ENCODE peak calls at places on chromosomes 16 and 17, in five cellular contexts. One of them, this sample, is unnamed.
A peak's percentile ranks its signal among the peaks of the same experiment; 100 is the strongest.

GRCh38 chr17:27240086-27240801 is 53.7 kb upstream of the WSB1 start:
- DNase-seq in EL: no peak
- DNase-seq in SJSA1: no peak
- DNase-seq in AG10803: no peak
- DNase-seq in right cardiac atrium: no peak
- DNase-seq in this sample: no peak

GRCh38 chr17:30323262-30323894 is 10.5 kb downstream of the TMIGD1 start:
- DNase-seq in EL: no peak
- DNase-seq in SJSA1: no peak
- DNase-seq in AG10803: no peak
- DNase-seq in right cardiac atrium: no peak
- DNase-seq in this sample: no peak

GRCh38 chr17:43832976-43833829 is at the start of gene MPP3:
- DNase-seq in EL: peak; percentile 77
- DNase-seq in SJSA1: peak; percentile 73
- DNase-seq in AG10803: peak; percentile 66
- DNase-seq in right cardiac atrium: peak; percentile 76
- DNase-seq in this sample: peak; percentile 17

GRCh38 chr16:57689772-57690558 is 4.6 kb upstream of the DRC7 start:
- DNase-seq in EL: no peak
- DNase-seq in SJSA1: no peak
- DNase-seq in AG10803: no peak
- DNase-seq in right cardiac atrium: no peak
- DNase-seq in this sample: no peak

GRCh38 chr17:43418441-43419374 is 19.9 kb downstream of the ARL4D start:
- DNase-seq in EL: peak; percentile 96
- DNase-seq in SJSA1: peak; percentile 97
- DNase-seq in AG10803: peak; percentile 88
- DNase-seq in right cardiac atrium: peak; percentile 70
- DNase-seq in this sample: peak; percentile 44

GRCh38 chr16:89378947-89379771 is 111.2 kb downstream of the ANKRD11 start:
- DNase-seq in EL: no peak
- DNase-seq in SJSA1: no peak
- DNase-seq in AG10803: no peak
- DNase-seq in right cardiac atrium: peak; percentile 65
- DNase-seq in this sample: no peak

GRCh38 chr17:81885454-81885853 is 5.9 kb downstream of the ALYREF start:
- DNase-seq in EL: no peak
- DNase-seq in SJSA1: no peak
- DNase-seq in AG10803: no peak
- DNase-seq in right cardiac atrium: no peak
- DNase-seq in this sample: no peak

GRCh38 chr16:87344931-87345631 is 27.9 kb upstream of the C16orf95 start:
- DNase-seq in EL: no peak
- DNase-seq in SJSA1: peak; percentile 88
- DNase-seq in AG10803: no peak
- DNase-seq in right cardiac atrium: peak; percentile 63
- DNase-seq in this sample: no peak

GRCh38 chr16:13561276-13561675 is 358.7 kb upstream of the ERCC4 start:
- DNase-seq in EL: no peak
- DNase-seq in SJSA1: no peak
- DNase-seq in AG10803: no peak
- DNase-seq in right cardiac atrium: no peak
- DNase-seq in this sample: no peak

GRCh38 chr16:715448-716249 is 731 bp downstream of the METRN start:
- DNase-seq in EL: peak; percentile 38
- DNase-seq in SJSA1: no peak
- DNase-seq in AG10803: no peak
- DNase-seq in right cardiac atrium: no peak
- DNase-seq in this sample: no peak

GRCh38 chr16:79282806-79283205 is 317.7 kb downstream of the MAF start:
- DNase-seq in EL: no peak
- DNase-seq in SJSA1: no peak
- DNase-seq in AG10803: no peak
- DNase-seq in right cardiac atrium: no peak
- DNase-seq in this sample: no peak

GRCh38 chr16:47377156-47377555 is 83.7 kb downstream of the ITFG1 start:
- DNase-seq in EL: peak; percentile 33
- DNase-seq in SJSA1: no peak
- DNase-seq in AG10803: no peak
- DNase-seq in right cardiac atrium: no peak
- DNase-seq in this sample: no peak

GRCh38 chr17:43846963-43847369 is at the start of gene CD300LG:
- DNase-seq in EL: no peak
- DNase-seq in SJSA1: no peak
- DNase-seq in AG10803: no peak
- DNase-seq in right cardiac atrium: peak; percentile 38
- DNase-seq in this sample: no peak